ENCODE peak calls at places on chromosomes 13 and 19, in six cellular contexts. C is amniotic epithelial cell; M is right lobe of liver; A is stimulated activated CD4-positive, alpha-beta T cell treated with anti-CD3 and anti-CD28 coated beads, Interleukin-12 subunit alpha, Interleukin-12 subunit beta, amount 100 ng/mL, for 48 hours; Y is OCI-LY7; Z is dermis blood vessel endothelial cell. L is an unnamed sample.

GRCh38 chr13:99426426-99426825 is 74.8 kb upstream of the TM9SF2 start:
- DNase-seq in C (no peak), M (no peak), A (no peak), Y (no peak), Z (no peak), L (no peak)

GRCh38 chr13:21050288-21051197 is 10.8 kb downstream of the LATS2 start:
- DNase-seq in C (peak), M (no peak), A (no peak), Y (no peak), Z (no peak), L (no peak)

GRCh38 chr13:44417876-44418275 is 44.3 kb downstream of the SERP2 start:
- DNase-seq in C (no peak), M (no peak), A (no peak), Y (peak), Z (no peak), L (no peak)

GRCh38 chr19:29807178-29807577 is 4.6 kb upstream of the CCNE1 start:
- DNase-seq in C (no peak), M (no peak), A (no peak), Y (no peak), Z (no peak), L (no peak)

GRCh38 chr19:15475169-15475568 is 4.1 kb downstream of the PGLYRP2 start:
- DNase-seq in C (no peak), M (no peak), A (no peak), Y (no peak), Z (no peak), L (no peak)

GRCh38 chr19:40241809-40242384 is 15.4 kb upstream of the CCNP start:
- DNase-seq in C (no peak), M (no peak), A (no peak), Y (no peak), Z (peak), L (no peak)

GRCh38 chr13:31035162-31035951 is 102.9 kb downstream of the TEX26 start:
- DNase-seq in C (peak), M (no peak), A (no peak), Y (no peak), Z (no peak), L (no peak)

GRCh38 chr19:1590641-1591397 is 1.8 kb downstream of the MBD3 start:
- DNase-seq in C (no peak), M (no peak), A (no peak), Y (peak), Z (peak), L (peak)

GRCh38 chr13:71979616-71980015 is 112.6 kb upstream of the DACH1 start:
- DNase-seq in C (peak), M (no peak), A (no peak), Y (peak), Z (peak), L (no peak)

GRCh38 chr13:55516610-55517009 is 1624.1 kb upstream of the PRR20A start:
- DNase-seq in C (no peak), M (no peak), A (no peak), Y (no peak), Z (no peak), L (no peak)

GRCh38 chr13:80009760-80010159 is 331.2 kb downstream of the SPRY2 start:
- DNase-seq in C (peak), M (no peak), A (no peak), Y (no peak), Z (no peak), L (no peak)

GRCh38 chr19:38686530-38686888 is 39.1 kb downstream of the ACTN4 start:
- DNase-seq in C (no peak), M (no peak), A (no peak), Y (no peak), Z (no peak), L (no peak)

GRCh38 chr13:45544520-45544919 is 71.0 kb downstream of the ERICH6B start:
- DNase-seq in C (no peak), M (no peak), A (no peak), Y (no peak), Z (no peak), L (no peak)

GRCh38 chr19:51889934-51890333 is 2.2 kb upstream of the ZNF577 start:
- DNase-seq in C (no peak), M (no peak), A (no peak), Y (no peak), Z (no peak), L (no peak)